ENCODE peak calls at places on chromosomes 12 and 14, in seven cellular contexts. M is upper lobe of right lung, B is body of pancreas, R is fibroblast of the aortic adventitia, E is lower leg skin, W is neural progenitor cell, A is GM23338. V is an unnamed sample.

GRCh38 chr12:38141239-38141638 is 175.3 kb upstream of the ALG10B start:
- DNase-seq in E (peak; percentile 56), R (no peak), A (no peak), W (no peak), B (no peak), M (no peak), V (no peak)

GRCh38 chr12:54363610-54364009 is 676 bp downstream of the GPR84 start:
- DNase-seq in W (no peak), B (no peak), M (no peak), R (no peak), A (no peak), E (no peak), V (no peak)

GRCh38 chr12:3186546-3187237 is 109.5 kb downstream of the TSPAN9 start:
- DNase-seq in E (no peak), B (no peak), R (no peak), W (no peak), M (no peak), A (no peak), V (no peak)

GRCh38 chr12:108173892-108174291 is 44.8 kb downstream of the WSCD2 start:
- DNase-seq in M (no peak), W (no peak), A (no peak), E (peak; percentile 50), B (no peak), R (no peak), V (no peak)

GRCh38 chr14:106662947-106663346 is 1136.6 kb downstream of the TMEM121 start:
- DNase-seq in E (no peak), M (no peak), B (no peak), W (no peak), A (no peak), R (no peak), V (no peak)

GRCh38 chr12:71548906-71549305 is 109.3 kb downstream of the LGR5 start:
- DNase-seq in M (no peak), R (no peak), A (no peak), B (no peak), W (no peak), E (no peak), V (no peak)

GRCh38 chr12:122104844-122105243 is 26.3 kb downstream of the MLXIP start:
- DNase-seq in M (no peak), B (no peak), A (no peak), R (no peak), E (no peak), W (no peak), V (no peak)

GRCh38 chr12:93883436-93884154 is 206.4 kb downstream of the CRADD start:
- DNase-seq in R (peak; percentile 80), B (no peak), M (no peak), E (no peak), W (no peak), A (no peak), V (no peak)

GRCh38 chr12:31521972-31522371 is 69.0 kb downstream of the DENND5B start:
- DNase-seq in E (no peak), W (no peak), A (no peak), R (peak; percentile 37), B (no peak), M (no peak), V (no peak)

GRCh38 chr14:77043177-77043983 is 14.9 kb upstream of the IRF2BPL start:
- DNase-seq in W (no peak), M (no peak), E (no peak), A (no peak), R (peak; percentile 98), B (no peak), V (no peak)

GRCh38 chr12:48956279-48957140 is 777 bp downstream of the ARF3 start:
- DNase-seq in R (peak; percentile 96), M (peak; percentile 91), B (peak; percentile 60), E (peak; percentile 96), A (peak; percentile 98), W (peak; percentile 95), V (peak; percentile 82)

GRCh38 chr14:105999361-106000028 is 473.1 kb downstream of the TMEM121 start:
- DNase-seq in B (peak; percentile 55), M (peak; percentile 78), A (peak; percentile 43), R (no peak), W (peak; percentile 10), E (no peak), V (no peak)

GRCh38 chr12:88057994-88058718 is 29.0 kb upstream of the C12orf50 start:
- DNase-seq in B (no peak), A (no peak), R (peak; percentile 65), M (no peak), E (no peak), W (no peak), V (no peak)

GRCh38 chr12:27334052-27334720 is 1.6 kb downstream of the BMAL2 start:
- DNase-seq in R (no peak), E (no peak), W (no peak), M (no peak), B (no peak), A (no peak), V (no peak)

GRCh38 chr14:96663076-96663475 is 134.1 kb upstream of the VRK1 start:
- DNase-seq in E (no peak), W (no peak), A (no peak), M (no peak), R (no peak), B (no peak), V (no peak)

GRCh38 chr14:73728106-73729014 is 14.2 kb upstream of the PNMA1 start:
- DNase-seq in M (peak; percentile 87), W (peak; percentile 88), A (peak; percentile 92), B (peak; percentile 84), E (peak; percentile 96), R (peak; percentile 82), V (peak; percentile 95)

GRCh38 chr14:30443368-30444007 is 115.5 kb upstream of the G2E3 start:
- DNase-seq in E (no peak), R (peak; percentile 70), W (peak; percentile 69), A (peak; percentile 73), M (no peak), B (no peak), V (no peak)

DNA sequence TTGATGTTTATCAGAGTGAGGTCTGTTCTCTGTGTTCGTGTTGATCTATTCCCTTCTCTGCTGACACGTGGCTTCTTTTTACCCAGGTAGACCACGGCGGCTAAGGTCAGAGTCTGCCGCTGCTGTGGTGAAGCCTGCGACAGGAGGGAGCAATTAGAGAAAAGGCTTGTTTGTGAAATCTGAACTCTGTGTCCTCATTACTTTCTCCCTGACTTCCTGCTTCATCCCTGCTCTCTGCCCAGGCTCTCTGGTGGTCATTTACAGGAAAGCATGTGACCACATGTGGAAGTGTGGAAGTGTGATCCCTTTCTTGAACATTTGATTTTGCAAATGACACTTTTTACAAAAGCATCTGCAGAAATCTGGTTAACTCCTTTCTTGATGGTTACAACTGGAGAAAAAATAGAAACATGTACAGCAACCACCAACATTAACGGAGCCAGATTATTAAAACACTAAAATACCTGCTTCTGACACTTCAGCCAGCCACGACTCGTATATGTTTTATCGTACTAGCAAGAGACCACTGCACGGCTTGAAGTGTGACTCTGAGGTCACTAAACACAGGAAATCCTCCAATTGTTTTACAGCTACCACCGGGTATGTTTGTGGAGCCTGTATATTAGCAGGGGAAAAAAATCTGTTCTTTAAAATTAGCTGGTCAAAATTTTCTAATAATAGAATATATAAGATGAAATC is 388.6 kb upstream of the TMPO start:
- DNase-seq in A (no peak), B (peak; percentile 13), E (no peak), M (no peak), R (no peak), W (no peak), V (no peak)
- TF ChIP-seq CTCF in A (no peak), B (no peak), E (no peak), M (no peak), R (no peak), W (no peak), V (no peak)

DNA sequence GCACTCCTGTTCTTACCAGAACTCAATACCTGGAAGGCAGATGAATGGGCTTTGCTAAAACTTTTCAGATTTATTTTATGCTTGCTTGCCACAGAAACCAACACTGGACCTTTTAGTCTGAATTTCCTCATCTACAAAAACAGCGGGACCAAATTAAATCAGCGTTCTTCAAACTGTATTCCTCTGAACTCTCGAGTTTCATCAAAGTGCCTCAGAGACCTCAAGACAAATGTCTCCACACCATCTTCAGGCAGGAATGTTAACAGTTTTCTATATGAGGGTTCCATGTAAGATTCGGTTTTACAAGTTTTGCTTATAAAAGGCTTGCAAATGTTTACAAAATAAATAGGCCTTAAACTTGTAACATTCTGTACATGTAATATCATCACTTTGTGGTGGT is 74.6 kb downstream of the MED13L start:
- DNase-seq in M (no peak), E (no peak), A (peak; percentile 45), W (no peak), B (no peak), R (peak; percentile 21), V (no peak)
- TF ChIP-seq CTCF in M (no peak), E (no peak), A (peak; percentile 33), W (no peak), B (no peak), R (peak; percentile 20), V (no peak)

GRCh38 chr14:23895480-23895879 is 58.1 kb upstream of the DHRS4 start:
- DNase-seq in E (no peak), M (no peak), W (no peak), A (peak; percentile 4), B (no peak), R (peak; percentile 52), V (no peak)
- TF ChIP-seq CTCF in E (no peak), M (no peak), W (no peak), A (peak; percentile 27), B (no peak), R (peak; percentile 42), V (no peak)

DNA sequence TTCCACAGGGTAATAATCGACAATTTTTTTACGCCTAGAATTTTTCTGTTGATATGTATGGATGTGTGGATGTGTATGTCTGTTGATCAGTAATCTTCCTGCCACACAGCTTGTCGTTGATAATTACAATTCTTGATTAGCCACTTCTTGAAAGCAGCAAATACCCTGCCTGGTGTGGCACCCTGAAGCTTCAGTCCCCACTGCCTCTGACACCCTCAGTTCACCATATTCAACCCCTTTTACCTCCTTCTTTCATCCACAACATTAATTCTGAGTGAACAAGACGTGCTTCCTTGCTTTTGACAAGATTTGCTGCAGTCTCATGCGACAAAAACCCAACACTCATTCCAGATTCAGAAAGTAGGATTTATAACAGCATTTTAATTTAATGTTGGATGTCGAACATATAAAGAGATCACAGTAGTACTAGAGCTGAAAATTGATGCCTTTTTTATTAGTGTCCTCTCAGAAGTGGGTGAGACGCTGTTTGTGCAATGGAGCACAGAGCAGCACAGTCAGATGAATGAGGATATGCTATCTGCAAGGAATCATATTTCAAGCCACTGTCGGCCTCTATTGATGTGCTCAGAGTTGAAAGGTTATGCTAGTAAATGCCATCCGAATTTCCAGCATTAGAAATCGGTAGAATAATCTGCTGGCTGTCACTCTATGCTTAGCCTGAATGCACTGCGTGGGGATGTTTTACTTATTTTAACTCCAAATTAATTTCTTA is 383.7 kb downstream of the EGLN3 start:
- DNase-seq in M (no peak), B (no peak), W (no peak), E (no peak), A (no peak), R (no peak), V (no peak)
- TF ChIP-seq CTCF in M (no peak), B (no peak), W (no peak), E (no peak), A (no peak), R (no peak), V (no peak)

GRCh38 chr12:4268549-4269181 is 4.9 kb upstream of the CCND2 start:
- DNase-seq in W (peak; percentile 31), R (no peak), E (peak; percentile 85), B (no peak), A (no peak), M (no peak), V (no peak)
- TF ChIP-seq CTCF in W (no peak), R (no peak), E (no peak), B (no peak), A (no peak), M (no peak), V (no peak)